ENCODE peak calls at places on chromosomes 3 and 15, in five cellular contexts. E is H9, G is mesenchymal stem cell, V is neuronal stem cell, K is H1. J is an unnamed sample.

GRCh38 chr15:70476441-70476840 is 286.9 kb downstream of the UACA start:
- DNase-seq in E (no peak), G (no peak), V (no peak), K (no peak), J (no peak)

GRCh38 chr15:62558640-62559039 is 393.6 kb upstream of the C2CD4B start:
- DNase-seq in E (no peak), G (no peak), V (no peak), K (no peak), J (no peak)

GRCh38 chr3:15645740-15646490 is 44.4 kb downstream of the BTD start:
- DNase-seq in E (no peak), G (peak), V (no peak), K (no peak), J (peak)

GRCh38 chr3:195698325-195699147 is 22.2 kb upstream of the MUC20 start:
- DNase-seq in E (no peak), G (no peak), V (no peak), K (no peak), J (peak)

GRCh38 chr3:197880361-197881339 is 69.3 kb upstream of the RPL35A start:
- DNase-seq in E (no peak), G (no peak), V (no peak), K (no peak), J (no peak)

GRCh38 chr3:194756460-194757355 is 71.0 kb downstream of the FAM43A start:
- DNase-seq in E (no peak), G (no peak), V (no peak), K (no peak), J (no peak)

GRCh38 chr15:61489571-61489970 is 260.5 kb upstream of the RORA start:
- DNase-seq in E (no peak), G (no peak), V (no peak), K (no peak), J (no peak)

GRCh38 chr3:15315003-15315402 is 17.4 kb downstream of the SH3BP5 start:
- DNase-seq in E (no peak), G (no peak), V (no peak), K (no peak), J (no peak)

GRCh38 chr3:109098245-109098644 is 19.7 kb downstream of the MORC1 start:
- DNase-seq in E (peak), G (no peak), V (no peak), K (no peak), J (peak)

GRCh38 chr3:186079925-186080324 is 29.0 kb downstream of the ETV5 start:
- DNase-seq in E (peak), G (no peak), V (no peak), K (no peak), J (no peak)
- H2BK12ac ChIP-seq in E (no peak), G (no peak), V (no peak), K (no peak), J (no peak)

DNA sequence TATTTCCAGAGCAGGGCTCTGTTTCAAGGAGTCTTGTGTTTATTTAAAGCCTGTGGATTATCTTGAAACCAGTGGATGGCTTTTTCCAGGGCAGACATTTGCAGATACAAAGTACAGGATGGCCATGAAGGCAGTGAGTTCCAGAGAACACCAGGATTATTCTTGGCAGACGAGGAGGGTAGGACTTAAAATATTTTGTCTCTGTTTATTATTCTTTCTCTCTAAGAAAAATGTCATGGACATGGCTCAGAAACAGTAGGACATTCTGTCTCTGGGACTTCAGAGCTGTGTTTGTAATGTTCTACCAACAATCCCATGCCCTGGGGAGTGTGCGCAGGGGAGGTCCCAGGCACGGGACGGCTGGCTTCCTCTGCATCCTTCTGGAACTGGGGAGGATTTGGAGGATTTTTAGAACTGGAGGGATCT is 125.9 kb downstream of the ATP10A start:
- DNase-seq in E (no peak), G (no peak), V (no peak), K (no peak), J (no peak)
- H2BK12ac ChIP-seq in E (no peak), G (no peak), V (no peak), K (no peak), J (no peak)

GRCh38 chr3:95789111-95789510 is 1025.3 kb upstream of the EPHA6 start:
- DNase-seq in E (no peak), G (no peak), V (no peak), K (no peak), J (no peak)
- H2BK12ac ChIP-seq in E (no peak), G (no peak), V (no peak), K (no peak), J (no peak)

GRCh38 chr3:181630873-181631272 is 80.9 kb upstream of the SOX2 start:
- DNase-seq in E (no peak), G (no peak), V (no peak), K (no peak), J (no peak)
- H2BK12ac ChIP-seq in E (no peak), G (no peak), V (no peak), K (no peak), J (no peak)

GRCh38 chr3:73571238-73571741 is 53.5 kb downstream of the PDZRN3 start:
- DNase-seq in E (no peak), G (no peak), V (no peak), K (no peak), J (peak)
- H2BK12ac ChIP-seq in E (no peak), G (no peak), V (no peak), K (no peak), J (no peak)

GRCh38 chr15:32878342-32878741 is 160.5 kb downstream of the GREM1 start:
- DNase-seq in E (no peak), G (no peak), V (no peak), K (no peak), J (no peak)
- H2BK12ac ChIP-seq in E (no peak), G (peak), V (no peak), K (no peak), J (no peak)